ENCODE peak calls at places on chromosomes 2 and 18, in eight cellular contexts. L is left colon; O is type B pancreatic cell; R is GM04504; F is stimulated activated naive B cell treated with anti-CD40 and anti-IgM and Interleukin-4, amounts not matched to agents 10 μg/mL and 1 μg/mL and 100 μg/mL, for 72 hours; V is MM.1S; D is body of pancreas; U is occipital lobe. G is an unnamed sample.

GRCh38 chr2:240591784-240592183 is 5.2 kb downstream of the CAPN10 start:
- DNase-seq in L (no peak), O (no peak), R (no peak), F (no peak), V (no peak), D (no peak), U (no peak), G (no peak)

GRCh38 chr2:159600752-159601151 is 15.6 kb downstream of the BAZ2B start:
- DNase-seq in L (no peak), O (no peak), R (no peak), F (no peak), V (no peak), D (no peak), U (no peak), G (no peak)

GRCh38 chr2:231533086-231533776 is 3.0 kb upstream of the NMUR1 start:
- DNase-seq in L (no peak), O (no peak), R (no peak), F (no peak), V (no peak), D (no peak), U (no peak), G (no peak)

GRCh38 chr2:235029054-235029453 is 77.2 kb downstream of the SH3BP4 start:
- DNase-seq in L (no peak), O (no peak), R (no peak), F (no peak), V (no peak), D (no peak), U (no peak), G (no peak)

GRCh38 chr2:33512112-33512511 is 35.7 kb downstream of the RASGRP3 start:
- DNase-seq in L (no peak), O (no peak), R (no peak), F (no peak), V (peak), D (no peak), U (no peak), G (no peak)

GRCh38 chr18:21853020-21853419 is 112.4 kb downstream of the MIB1 start:
- DNase-seq in L (no peak), O (no peak), R (no peak), F (no peak), V (peak), D (no peak), U (no peak), G (no peak)

GRCh38 chr18:11751305-11752115 is 62.4 kb downstream of the GNAL start:
- DNase-seq in L (no peak), O (no peak), R (no peak), F (no peak), V (no peak), D (no peak), U (peak), G (peak)

GRCh38 chr2:39701137-39701536 is 35.4 kb downstream of the TMEM178A start:
- DNase-seq in L (no peak), O (no peak), R (no peak), F (no peak), V (no peak), D (no peak), U (no peak), G (no peak)

GRCh38 chr2:231017250-231017636 is 20.1 kb upstream of the C2orf72 start:
- DNase-seq in L (no peak), O (no peak), R (no peak), F (no peak), V (no peak), D (no peak), U (peak), G (no peak)

GRCh38 chr2:129240061-129240460 is 739.4 kb upstream of the RAB6C start:
- DNase-seq in L (no peak), O (no peak), R (no peak), F (no peak), V (no peak), D (no peak), U (no peak), G (no peak)

GRCh38 chr2:27717070-27717453 is 53.4 kb downstream of the SLC4A1AP start:
- DNase-seq in L (no peak), O (no peak), R (peak), F (no peak), V (peak), D (no peak), U (no peak), G (peak)

GRCh38 chr2:273338-273737 is 8.6 kb downstream of the ACP1 start:
- DNase-seq in L (no peak), O (no peak), R (no peak), F (no peak), V (no peak), D (peak), U (no peak), G (no peak)

GRCh38 chr2:129709030-129709955 is 270.2 kb upstream of the RAB6C start:
- DNase-seq in L (no peak), O (no peak), R (no peak), F (no peak), V (no peak), D (no peak), U (no peak), G (no peak)

GRCh38 chr2:69889302-69889701 is 4.5 kb upstream of the SNRNP27 start:
- DNase-seq in L (no peak), O (no peak), R (no peak), F (no peak), V (no peak), D (no peak), U (no peak), G (no peak)